ENCODE peak calls at places on chromosomes 4 and X, in eight cellular contexts. E is epithelial cell of prostate, H is RWPE2, Z is NCI-H1092, C is HTR-8/SVneo, A is GM12891, N is right atrium auricular region, D is NCI-H1105. Y is an unnamed sample.
A peak's percentile ranks its signal among the peaks of the same experiment; 100 is the strongest.

GRCh38 chr4:126850286-126850685 is 782.5 kb upstream of the INTU start:
- DNase-seq in E (peak; percentile 91), H (no peak), Z (no peak), C (peak; percentile 85), A (no peak), N (no peak), D (no peak), Y (peak; percentile 83)

GRCh38 chrX:103151799-103152198 is 58.9 kb upstream of the NXF3 start:
- DNase-seq in E (no peak), H (no peak), Z (no peak), C (no peak), A (no peak), N (no peak), D (no peak), Y (no peak)

GRCh38 chr4:176964116-176964691 is 171.5 kb upstream of the VEGFC start:
- DNase-seq in E (no peak), H (no peak), Z (no peak), C (peak; percentile 8), A (no peak), N (no peak), D (no peak), Y (no peak)

GRCh38 chrX:154840856-154841255 is 6.4 kb upstream of the SMIM9 start:
- DNase-seq in E (no peak), H (no peak), Z (peak; percentile 6), C (peak; percentile 20), A (no peak), N (no peak), D (peak; percentile 46), Y (peak; percentile 75)

GRCh38 chr4:138259801-138260200 is 17.7 kb upstream of the SLC7A11 start:
- DNase-seq in E (peak; percentile 87), H (no peak), Z (no peak), C (peak; percentile 36), A (no peak), N (no peak), D (no peak), Y (no peak)

GRCh38 chr4:16496501-16496900 is 270.2 kb upstream of the TAPT1 start:
- DNase-seq in E (no peak), H (no peak), Z (no peak), C (no peak), A (no peak), N (no peak), D (no peak), Y (no peak)

GRCh38 chr4:86556791-86557415 is 37.2 kb upstream of the PTPN13 start:
- DNase-seq in E (peak; percentile 14), H (no peak), Z (no peak), C (no peak), A (no peak), N (no peak), D (no peak), Y (no peak)

GRCh38 chr4:113141901-113142346 is 92.5 kb downstream of the ANK2 start:
- DNase-seq in E (no peak), H (no peak), Z (peak; percentile 70), C (peak; percentile 8), A (no peak), N (no peak), D (peak; percentile 19), Y (peak; percentile 66)

GRCh38 chrX:69361286-69361926 is 142.7 kb upstream of the NALF2 start:
- DNase-seq in E (no peak), H (no peak), Z (no peak), C (peak; percentile 3), A (no peak), N (no peak), D (no peak), Y (no peak)

GRCh38 chr4:176002007-176002623 is 63.5 kb upstream of the WDR17 start:
- DNase-seq in E (no peak), H (no peak), Z (peak; percentile 1), C (peak; percentile 60), A (peak; percentile 44), N (no peak), D (peak; percentile 36), Y (no peak)

GRCh38 chr4:66376921-66377320 is 706.6 kb upstream of the EPHA5 start:
- DNase-seq in E (no peak), H (no peak), Z (no peak), C (no peak), A (no peak), N (no peak), D (no peak), Y (no peak)

GRCh38 chr4:3286335-3287175 is 6.3 kb upstream of the RGS12 start:
- DNase-seq in E (no peak), H (no peak), Z (no peak), C (no peak), A (no peak), N (no peak), D (no peak), Y (no peak)

GRCh38 chr4:169492436-169493163 is 119.8 kb downstream of the NEK1 start:
- DNase-seq in E (no peak), H (no peak), Z (no peak), C (peak; percentile 45), A (no peak), N (no peak), D (peak; percentile 0), Y (peak; percentile 56)

GRCh38 chr4:172546782-172547181 is 621.8 kb upstream of the GALNT7 start:
- DNase-seq in E (no peak), H (no peak), Z (no peak), C (no peak), A (no peak), N (no peak), D (no peak), Y (no peak)

GRCh38 chr4:37279894-37280592 is 35.5 kb downstream of the NWD2 start:
- DNase-seq in E (no peak), H (no peak), Z (no peak), C (no peak), A (no peak), N (no peak), D (no peak), Y (no peak)

GRCh38 chr4:55358668-55359067 is 12.6 kb downstream of the SRD5A3 start:
- DNase-seq in E (peak; percentile 73), H (no peak), Z (no peak), C (peak; percentile 13), A (peak; percentile 17), N (no peak), D (no peak), Y (no peak)

GRCh38 chr4:14831447-14831846 is 170.8 kb upstream of the CPEB2 start:
- DNase-seq in E (no peak), H (no peak), Z (no peak), C (no peak), A (no peak), N (no peak), D (no peak), Y (no peak)

GRCh38 chr4:7650606-7651400 is 216.1 kb upstream of the PSAPL1 start:
- DNase-seq in E (no peak), H (peak; percentile 73), Z (no peak), C (peak; percentile 59), A (no peak), N (no peak), D (no peak), Y (peak; percentile 17)

GRCh38 chrX:3518870-3519269 is 172.4 kb upstream of the MXRA5 start:
- DNase-seq in E (no peak), H (peak; percentile 77), Z (no peak), C (peak; percentile 64), A (no peak), N (peak; percentile 80), D (no peak), Y (no peak)

GRCh38 chrX:153642655-153643430 is 4.2 kb upstream of the DUSP9 start:
- DNase-seq in E (no peak), H (peak; percentile 23), Z (no peak), C (no peak), A (no peak), N (no peak), D (peak; percentile 46), Y (no peak)

GRCh38 chr4:121165206-121165605 is 1.1 kb upstream of the TNIP3 start:
- DNase-seq in E (no peak), H (no peak), Z (no peak), C (no peak), A (no peak), N (no peak), D (no peak), Y (no peak)